ENCODE peak calls at places on chromosomes 1 and 21, in four cellular contexts. J, V, M and U are unnamed samples.

GRCh38 chr21:32411366-32412161 is 942 bp upstream of the EVA1C start:
- DNase-seq in J (peak; percentile 76), V (peak; percentile 97), M (peak; percentile 91), U (no peak)

GRCh38 chr1:9730096-9730901 is 78.8 kb downstream of the PIK3CD start:
- DNase-seq in J (no peak), V (no peak), M (no peak), U (no peak)

GRCh38 chr1:238681451-238681850 is 704.9 kb upstream of the CHRM3 start:
- DNase-seq in J (no peak), V (no peak), M (no peak), U (peak; percentile 64)

GRCh38 chr1:39196244-39197215 is 8.0 kb upstream of the MACF1 start:
- DNase-seq in J (peak; percentile 82), V (no peak), M (peak; percentile 68), U (no peak)

GRCh38 chr1:206962269-206962668 is 8.0 kb downstream of the FCAMR start:
- DNase-seq in J (no peak), V (no peak), M (no peak), U (no peak)

GRCh38 chr1:8598060-8598724 is 219.2 kb downstream of the RERE start:
- DNase-seq in J (peak; percentile 90), V (peak; percentile 69), M (peak; percentile 83), U (peak; percentile 49)

GRCh38 chr1:230067441-230067870 is 418 bp downstream of the GALNT2 start:
- DNase-seq in J (peak; percentile 42), V (peak; percentile 74), M (peak; percentile 62), U (no peak)

GRCh38 chr1:36966242-36966641 is 68.1 kb downstream of the GRIK3 start:
- DNase-seq in J (no peak), V (no peak), M (peak; percentile 20), U (peak; percentile 0)

GRCh38 chr1:183159960-183160359 is 26.1 kb upstream of the LAMC2 start:
- DNase-seq in J (no peak), V (no peak), M (peak; percentile 31), U (no peak)

GRCh38 chr1:63906053-63906704 is 132.4 kb downstream of the ROR1 start:
- DNase-seq in J (no peak), V (no peak), M (no peak), U (no peak)

GRCh38 chr1:171788696-171789095 is 7.2 kb downstream of the METTL13 start:
- DNase-seq in J (no peak), V (no peak), M (peak; percentile 92), U (peak; percentile 59)

GRCh38 chr1:153430166-153430553 is 13.8 kb downstream of the S100A7A start:
- DNase-seq in J (no peak), V (no peak), M (no peak), U (no peak)

GRCh38 chr1:77889671-77890070 is 1.2 kb downstream of the NEXN start:
- DNase-seq in J (no peak), V (no peak), M (peak; percentile 76), U (peak; percentile 60)

GRCh38 chr1:175269151-175269550 is 76.6 kb upstream of the KIAA0040 start:
- DNase-seq in J (no peak), V (no peak), M (no peak), U (no peak)

GRCh38 chr1:233664254-233664653 is 50.3 kb downstream of the KCNK1 start:
- DNase-seq in J (no peak), V (no peak), M (no peak), U (no peak)
- TF ChIP-seq CTCF in J (no peak), V (no peak), M (no peak), U (no peak)

GRCh38 chr1:85888961-85889360 is 180.7 kb upstream of the ZNHIT6 start:
- DNase-seq in J (no peak), V (no peak), M (no peak), U (no peak)

GRCh38 chr1:85898861-85899260 is 190.6 kb upstream of the ZNHIT6 start:
- DNase-seq in J (no peak), V (no peak), M (no peak), U (peak; percentile 11)

GRCh38 chr1:85894651-85895050 is 186.4 kb upstream of the ZNHIT6 start:
- DNase-seq in J (peak; percentile 54), V (no peak), M (peak; percentile 54), U (peak; percentile 60)
- TF ChIP-seq CTCF in J (peak; percentile 69), V (peak; percentile 51), M (peak; percentile 59), U (peak; percentile 70)

GRCh38 chr1:228274452-228275153 is 66.8 kb downstream of the OBSCN start:
- DNase-seq in J (no peak), V (no peak), M (no peak), U (no peak)
- TF ChIP-seq CTCF in J (no peak), V (no peak), M (no peak), U (no peak)

GRCh38 chr1:159790237-159790917 is 9.6 kb downstream of the DUSP23 start:
- DNase-seq in J (peak; percentile 54), V (no peak), M (peak; percentile 36), U (no peak)
- TF ChIP-seq CTCF in J (peak; percentile 70), V (peak; percentile 57), M (peak; percentile 60), U (peak; percentile 73)

GRCh38 chr21:42784276-42784675 is 95.1 kb downstream of the WDR4 start:
- DNase-seq in J (no peak), V (no peak), M (no peak), U (no peak)

GRCh38 chr21:42781981-42782722 is 97.2 kb downstream of the WDR4 start:
- DNase-seq in J (no peak), V (no peak), M (no peak), U (no peak)

GRCh38 chr21:42779431-42779861 is 99.9 kb downstream of the WDR4 start:
- DNase-seq in J (no peak), V (no peak), M (no peak), U (no peak)

GRCh38 chr21:42782723-42783247 is 96.6 kb downstream of the WDR4 start:
- DNase-seq in J (no peak), V (no peak), M (no peak), U (no peak)

GRCh38 chr21:42781150-42781980 is 98.0 kb downstream of the WDR4 start:
- DNase-seq in J (peak; percentile 33), V (no peak), M (peak; percentile 29), U (no peak)
- TF ChIP-seq CTCF in J (peak; percentile 45), V (no peak), M (no peak), U (no peak)